ENCODE peak calls at places on chromosomes 11 and 22, in ten cellular contexts. One of them, this sample, is unnamed.

GRCh38 chr11:116931206-116931953 is 94.0 kb upstream of the APOA1 start:
- DNase-seq in neural progenitor cell: no peak
- DNase-seq in IMR-90: peak; percentile 53
- DNase-seq in cardiac muscle cell: no peak
- DNase-seq in fibroblast of lung: peak; percentile 53
- DNase-seq in spleen: no peak
- DNase-seq in heart right ventricle: no peak
- DNase-seq in upper lobe of right lung: no peak
- DNase-seq in left ventricle myocardium inferior: no peak
- DNase-seq in GM23248: peak; percentile 46
- DNase-seq in this sample: no peak

GRCh38 chr11:44524751-44525171 is 40.7 kb upstream of the CD82 start:
- DNase-seq in fibroblast of lung: peak; percentile 56
- DNase-seq in cardiac muscle cell: no peak
- DNase-seq in heart right ventricle: no peak
- DNase-seq in neural progenitor cell: no peak
- DNase-seq in left ventricle myocardium inferior: no peak
- DNase-seq in GM23248: no peak
- DNase-seq in IMR-90: peak; percentile 7
- DNase-seq in upper lobe of right lung: no peak
- DNase-seq in spleen: no peak
- DNase-seq in this sample: no peak

GRCh38 chr22:45783021-45783420 is 111.4 kb downstream of the ATXN10 start:
- DNase-seq in spleen: no peak
- DNase-seq in cardiac muscle cell: no peak
- DNase-seq in upper lobe of right lung: no peak
- DNase-seq in IMR-90: no peak
- DNase-seq in fibroblast of lung: no peak
- DNase-seq in left ventricle myocardium inferior: no peak
- DNase-seq in GM23248: no peak
- DNase-seq in heart right ventricle: no peak
- DNase-seq in neural progenitor cell: no peak
- DNase-seq in this sample: no peak

GRCh38 chr22:42693055-42693762 is 27.5 kb downstream of the A4GALT start:
- DNase-seq in fibroblast of lung: no peak
- DNase-seq in heart right ventricle: no peak
- DNase-seq in IMR-90: no peak
- DNase-seq in spleen: no peak
- DNase-seq in upper lobe of right lung: no peak
- DNase-seq in GM23248: no peak
- DNase-seq in left ventricle myocardium inferior: no peak
- DNase-seq in neural progenitor cell: no peak
- DNase-seq in cardiac muscle cell: no peak
- DNase-seq in this sample: no peak

GRCh38 chr11:77150836-77151235 is 22.8 kb downstream of the MYO7A start:
- DNase-seq in GM23248: no peak
- DNase-seq in IMR-90: no peak
- DNase-seq in left ventricle myocardium inferior: no peak
- DNase-seq in fibroblast of lung: no peak
- DNase-seq in upper lobe of right lung: no peak
- DNase-seq in cardiac muscle cell: no peak
- DNase-seq in spleen: no peak
- DNase-seq in heart right ventricle: no peak
- DNase-seq in neural progenitor cell: no peak
- DNase-seq in this sample: no peak

GRCh38 chr11:77672276-77672675 is 34.7 kb upstream of the CLNS1A start:
- DNase-seq in cardiac muscle cell: no peak
- DNase-seq in neural progenitor cell: no peak
- DNase-seq in left ventricle myocardium inferior: no peak
- DNase-seq in spleen: no peak
- DNase-seq in fibroblast of lung: peak; percentile 95
- DNase-seq in upper lobe of right lung: no peak
- DNase-seq in GM23248: peak; percentile 92
- DNase-seq in IMR-90: peak; percentile 99
- DNase-seq in heart right ventricle: no peak
- DNase-seq in this sample: no peak

GRCh38 chr11:16809901-16810668 is 71.6 kb downstream of the C11orf58 start:
- DNase-seq in cardiac muscle cell: no peak
- DNase-seq in spleen: peak; percentile 66
- DNase-seq in left ventricle myocardium inferior: peak; percentile 58
- DNase-seq in neural progenitor cell: no peak
- DNase-seq in GM23248: peak; percentile 79
- DNase-seq in IMR-90: peak; percentile 33
- DNase-seq in fibroblast of lung: peak; percentile 53
- DNase-seq in heart right ventricle: peak; percentile 64
- DNase-seq in upper lobe of right lung: no peak
- DNase-seq in this sample: no peak

GRCh38 chr22:33070600-33070999 is 12.4 kb upstream of the SYN3 start:
- DNase-seq in GM23248: no peak
- DNase-seq in upper lobe of right lung: no peak
- DNase-seq in heart right ventricle: no peak
- DNase-seq in IMR-90: no peak
- DNase-seq in left ventricle myocardium inferior: no peak
- DNase-seq in cardiac muscle cell: no peak
- DNase-seq in fibroblast of lung: no peak
- DNase-seq in spleen: no peak
- DNase-seq in neural progenitor cell: peak; percentile 4
- DNase-seq in this sample: no peak

DNA sequence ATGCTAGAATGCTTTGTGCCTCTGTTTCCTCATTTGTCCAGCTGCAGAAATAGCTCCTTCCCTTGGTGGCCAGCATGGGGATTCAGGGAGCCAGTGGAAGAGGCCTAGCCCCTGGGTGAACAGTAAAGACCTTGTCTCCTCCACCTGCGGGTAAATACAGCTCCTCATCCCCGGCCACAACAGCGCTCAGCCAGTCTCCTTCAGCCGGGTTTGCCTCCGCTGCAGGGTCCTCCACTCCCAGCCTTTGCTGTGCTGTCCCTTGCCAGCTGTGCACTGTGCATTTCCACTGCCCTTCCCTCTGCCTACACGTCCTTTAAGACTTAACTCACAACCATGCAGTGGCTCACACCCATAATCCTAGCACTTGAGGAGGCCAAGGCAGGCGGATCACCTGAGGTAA is 1.5 kb upstream of the CDC42EP1 start:
- DNase-seq in spleen: no peak
- DNase-seq in left ventricle myocardium inferior: no peak
- DNase-seq in heart right ventricle: no peak
- DNase-seq in cardiac muscle cell: no peak
- DNase-seq in fibroblast of lung: no peak
- DNase-seq in IMR-90: no peak
- DNase-seq in GM23248: no peak
- DNase-seq in neural progenitor cell: no peak
- DNase-seq in upper lobe of right lung: no peak
- DNase-seq in this sample: no peak
- H3K27ac ChIP-seq in spleen: peak overlapping the region; percentile 91
- H3K27ac ChIP-seq in left ventricle myocardium inferior: peak overlapping the region; percentile 98
- H3K27ac ChIP-seq in heart right ventricle: peak overlapping the region; percentile 100
- H3K27ac ChIP-seq in cardiac muscle cell: no peak overlapping the region
- H3K27ac ChIP-seq in fibroblast of lung: no peak overlapping the region
- H3K27ac ChIP-seq in IMR-90: no peak overlapping the region
- H3K27ac ChIP-seq in GM23248: no peak overlapping the region
- H3K27ac ChIP-seq in neural progenitor cell: no peak overlapping the region
- H3K27ac ChIP-seq in upper lobe of right lung: no peak overlapping the region
- H3K27ac ChIP-seq in this sample: no peak overlapping the region

GRCh38 chr11:94775576-94776327 is 7.6 kb downstream of the AMOTL1 start:
- DNase-seq in left ventricle myocardium inferior: no peak
- DNase-seq in fibroblast of lung: no peak
- DNase-seq in IMR-90: no peak
- DNase-seq in cardiac muscle cell: no peak
- DNase-seq in upper lobe of right lung: no peak
- DNase-seq in heart right ventricle: no peak
- DNase-seq in GM23248: no peak
- DNase-seq in neural progenitor cell: no peak
- DNase-seq in spleen: no peak
- DNase-seq in this sample: no peak

GRCh38 chr11:94774345-94774744 is 6.2 kb downstream of the AMOTL1 start:
- DNase-seq in upper lobe of right lung: no peak
- DNase-seq in neural progenitor cell: no peak
- DNase-seq in IMR-90: peak; percentile 48
- DNase-seq in spleen: no peak
- DNase-seq in left ventricle myocardium inferior: no peak
- DNase-seq in heart right ventricle: no peak
- DNase-seq in GM23248: peak; percentile 57
- DNase-seq in fibroblast of lung: no peak
- DNase-seq in cardiac muscle cell: no peak
- DNase-seq in this sample: no peak

GRCh38 chr11:94780432-94780831 is 12.3 kb downstream of the AMOTL1 start:
- DNase-seq in cardiac muscle cell: no peak
- DNase-seq in GM23248: no peak
- DNase-seq in fibroblast of lung: no peak
- DNase-seq in neural progenitor cell: no peak
- DNase-seq in left ventricle myocardium inferior: no peak
- DNase-seq in upper lobe of right lung: no peak
- DNase-seq in IMR-90: no peak
- DNase-seq in spleen: no peak
- DNase-seq in heart right ventricle: no peak
- DNase-seq in this sample: no peak

GRCh38 chr11:94773842-94774241 is 5.7 kb downstream of the AMOTL1 start:
- DNase-seq in IMR-90: no peak
- DNase-seq in fibroblast of lung: no peak
- DNase-seq in spleen: no peak
- DNase-seq in GM23248: no peak
- DNase-seq in cardiac muscle cell: no peak
- DNase-seq in upper lobe of right lung: no peak
- DNase-seq in neural progenitor cell: no peak
- DNase-seq in left ventricle myocardium inferior: no peak
- DNase-seq in heart right ventricle: no peak
- DNase-seq in this sample: no peak

DNA sequence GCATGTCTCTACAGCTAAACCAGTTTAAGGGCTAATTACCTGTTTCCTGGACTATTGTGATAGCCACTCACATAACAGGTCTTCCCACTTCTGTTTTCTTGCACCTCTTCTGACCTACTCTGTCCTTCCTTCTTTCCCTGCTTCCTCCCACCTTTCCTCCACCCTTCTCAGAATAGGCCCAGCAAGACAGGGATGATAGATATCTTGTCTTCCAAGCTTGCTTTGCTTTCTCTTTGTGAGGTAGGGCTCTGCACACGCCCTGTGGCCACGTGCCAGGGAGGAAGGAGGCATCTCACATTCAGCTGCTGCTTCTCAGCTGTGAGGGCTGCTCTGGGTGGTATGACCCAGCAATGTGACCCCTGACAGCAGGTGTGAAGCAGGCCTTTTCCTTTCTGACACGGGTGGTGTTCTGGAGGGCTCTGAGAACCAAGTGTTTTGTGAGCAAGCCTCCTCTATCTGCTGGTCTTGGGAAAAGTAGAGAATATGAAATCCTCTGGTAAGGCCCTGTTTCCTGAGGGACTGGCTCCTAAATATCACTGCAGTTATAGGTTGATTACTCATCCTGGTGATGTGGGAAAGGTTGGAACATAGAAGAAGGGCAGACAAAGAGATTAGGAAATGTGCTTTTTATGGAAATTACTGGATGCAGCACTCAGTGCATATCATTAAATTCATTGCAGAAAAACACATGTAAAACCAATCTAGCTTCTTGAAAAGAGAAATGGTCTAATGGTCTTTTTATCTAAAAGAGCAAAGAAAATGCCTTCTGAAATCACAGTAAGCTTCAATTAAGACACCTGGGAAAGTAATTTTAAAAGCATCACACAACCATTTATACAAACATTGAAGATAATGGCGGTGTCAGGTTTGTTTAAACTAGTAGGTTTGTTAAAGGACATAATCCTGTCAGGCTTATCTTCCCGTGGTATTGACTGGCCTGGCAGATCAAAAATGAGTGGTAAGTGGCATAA is 8.5 kb downstream of the AMOTL1 start:
- DNase-seq in left ventricle myocardium inferior: no peak
- DNase-seq in neural progenitor cell: peak; percentile 41
- DNase-seq in cardiac muscle cell: no peak
- DNase-seq in spleen: no peak
- DNase-seq in IMR-90: peak; percentile 74
- DNase-seq in upper lobe of right lung: no peak
- DNase-seq in fibroblast of lung: peak; percentile 82
- DNase-seq in GM23248: peak; percentile 83
- DNase-seq in heart right ventricle: peak; percentile 21
- DNase-seq in this sample: peak; percentile 85
- H3K27ac ChIP-seq in left ventricle myocardium inferior: peak overlapping the region; percentile 43
- H3K27ac ChIP-seq in neural progenitor cell: no peak overlapping the region
- H3K27ac ChIP-seq in cardiac muscle cell: no peak overlapping the region
- H3K27ac ChIP-seq in spleen: no peak overlapping the region
- H3K27ac ChIP-seq in IMR-90: peak overlapping the region; percentile 50
- H3K27ac ChIP-seq in upper lobe of right lung: no peak overlapping the region
- H3K27ac ChIP-seq in fibroblast of lung: no peak overlapping the region
- H3K27ac ChIP-seq in GM23248: peak overlapping the region; percentile 88
- H3K27ac ChIP-seq in heart right ventricle: no peak overlapping the region
- H3K27ac ChIP-seq in this sample: peak overlapping the region; percentile 62

GRCh38 chr22:25131198-25131887 is 68.3 kb upstream of the CRYBB3 start:
- DNase-seq in spleen: no peak
- DNase-seq in fibroblast of lung: no peak
- DNase-seq in neural progenitor cell: no peak
- DNase-seq in upper lobe of right lung: no peak
- DNase-seq in IMR-90: no peak
- DNase-seq in heart right ventricle: no peak
- DNase-seq in cardiac muscle cell: no peak
- DNase-seq in left ventricle myocardium inferior: no peak
- DNase-seq in GM23248: no peak
- DNase-seq in this sample: no peak

GRCh38 chr22:25127274-25127673 is 72.4 kb upstream of the CRYBB3 start:
- DNase-seq in GM23248: no peak
- DNase-seq in fibroblast of lung: no peak
- DNase-seq in upper lobe of right lung: no peak
- DNase-seq in IMR-90: no peak
- DNase-seq in heart right ventricle: no peak
- DNase-seq in cardiac muscle cell: no peak
- DNase-seq in left ventricle myocardium inferior: no peak
- DNase-seq in spleen: no peak
- DNase-seq in neural progenitor cell: peak; percentile 19
- DNase-seq in this sample: no peak

GRCh38 chr22:25126510-25126909 is 73.1 kb upstream of the CRYBB3 start:
- DNase-seq in heart right ventricle: no peak
- DNase-seq in upper lobe of right lung: no peak
- DNase-seq in spleen: no peak
- DNase-seq in cardiac muscle cell: no peak
- DNase-seq in left ventricle myocardium inferior: no peak
- DNase-seq in neural progenitor cell: no peak
- DNase-seq in fibroblast of lung: no peak
- DNase-seq in GM23248: no peak
- DNase-seq in IMR-90: no peak
- DNase-seq in this sample: no peak

GRCh38 chr22:25134028-25134427 is 65.6 kb upstream of the CRYBB3 start:
- DNase-seq in left ventricle myocardium inferior: no peak
- DNase-seq in fibroblast of lung: no peak
- DNase-seq in cardiac muscle cell: no peak
- DNase-seq in spleen: no peak
- DNase-seq in heart right ventricle: no peak
- DNase-seq in neural progenitor cell: no peak
- DNase-seq in IMR-90: no peak
- DNase-seq in GM23248: no peak
- DNase-seq in upper lobe of right lung: no peak
- DNase-seq in this sample: no peak

DNA sequence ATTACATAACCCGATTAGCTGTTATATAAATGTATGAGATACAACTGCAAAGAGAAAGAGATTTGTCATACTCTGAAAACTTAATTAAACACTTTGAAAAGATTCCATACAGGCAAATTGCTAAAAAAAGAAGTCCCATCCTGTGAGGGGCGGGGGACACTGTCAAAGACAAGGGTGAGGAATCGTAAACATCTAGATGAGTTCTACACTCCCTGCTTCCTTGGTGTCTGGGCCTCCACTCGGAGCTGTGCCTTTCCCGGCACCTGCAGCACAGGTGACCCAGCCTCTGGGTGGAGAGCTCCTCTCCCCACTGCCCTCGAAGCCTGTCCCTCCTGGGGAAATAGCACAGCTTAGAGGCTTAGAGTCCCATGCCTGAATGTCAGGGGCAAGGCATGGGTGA is 69.2 kb upstream of the CRYBB3 start:
- DNase-seq in IMR-90: no peak
- DNase-seq in GM23248: no peak
- DNase-seq in upper lobe of right lung: no peak
- DNase-seq in heart right ventricle: no peak
- DNase-seq in neural progenitor cell: no peak
- DNase-seq in left ventricle myocardium inferior: no peak
- DNase-seq in cardiac muscle cell: no peak
- DNase-seq in spleen: no peak
- DNase-seq in fibroblast of lung: no peak
- DNase-seq in this sample: no peak
- H3K27ac ChIP-seq in IMR-90: no peak overlapping the region
- H3K27ac ChIP-seq in GM23248: no peak overlapping the region
- H3K27ac ChIP-seq in upper lobe of right lung: peak overlapping the region; percentile 80
- H3K27ac ChIP-seq in heart right ventricle: no peak overlapping the region
- H3K27ac ChIP-seq in neural progenitor cell: no peak overlapping the region
- H3K27ac ChIP-seq in left ventricle myocardium inferior: peak overlapping the region; percentile 63
- H3K27ac ChIP-seq in cardiac muscle cell: no peak overlapping the region
- H3K27ac ChIP-seq in spleen: no peak overlapping the region
- H3K27ac ChIP-seq in fibroblast of lung: no peak overlapping the region
- H3K27ac ChIP-seq in this sample: no peak overlapping the region

DNA sequence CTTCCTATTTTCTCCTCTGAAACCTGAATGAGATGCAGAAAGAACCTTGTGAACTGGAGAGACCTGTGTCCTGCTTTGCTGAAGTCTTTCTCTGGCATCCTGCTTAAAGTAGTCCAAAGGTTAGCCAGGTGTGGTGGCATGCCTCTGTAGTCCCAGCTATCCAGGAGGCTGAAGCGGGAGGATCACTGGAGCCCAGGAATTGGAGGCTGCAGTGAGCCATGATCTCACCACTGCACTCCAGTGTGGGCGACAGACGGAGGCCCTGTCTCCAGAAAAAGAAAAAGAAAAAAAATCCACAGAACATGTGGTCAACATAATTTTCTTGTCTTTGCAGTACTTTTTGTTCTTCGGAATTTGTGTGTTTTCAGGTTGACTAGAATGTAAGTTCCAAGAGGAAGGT is 2.3 kb upstream of the KREMEN1 start:
- DNase-seq in spleen: no peak
- DNase-seq in GM23248: no peak
- DNase-seq in neural progenitor cell: no peak
- DNase-seq in left ventricle myocardium inferior: no peak
- DNase-seq in IMR-90: no peak
- DNase-seq in cardiac muscle cell: no peak
- DNase-seq in fibroblast of lung: no peak
- DNase-seq in heart right ventricle: no peak
- DNase-seq in upper lobe of right lung: no peak
- DNase-seq in this sample: no peak
- H3K27ac ChIP-seq in spleen: no peak overlapping the region
- H3K27ac ChIP-seq in GM23248: no peak overlapping the region
- H3K27ac ChIP-seq in neural progenitor cell: no peak overlapping the region
- H3K27ac ChIP-seq in left ventricle myocardium inferior: no peak overlapping the region
- H3K27ac ChIP-seq in IMR-90: no peak overlapping the region
- H3K27ac ChIP-seq in cardiac muscle cell: no peak overlapping the region
- H3K27ac ChIP-seq in fibroblast of lung: no peak overlapping the region
- H3K27ac ChIP-seq in heart right ventricle: no peak overlapping the region
- H3K27ac ChIP-seq in upper lobe of right lung: no peak overlapping the region
- H3K27ac ChIP-seq in this sample: no peak overlapping the region

This sample was measured in endodermal cell.